ENCODE peak calls at places on chromosomes 16 and 17, in ten cellular contexts. One of them, this sample, is unnamed.

GRCh38 chr17:39193346-39193745 is 4.1 kb downstream of the CACNB1 start:
- DNase-seq in NT2/D1: no peak
- DNase-seq in fibroblast of pulmonary artery: no peak
- DNase-seq in mucosa of descending colon: no peak
- DNase-seq in suprapubic skin: no peak
- DNase-seq in GM12865: no peak
- DNase-seq in omental fat pad: no peak
- DNase-seq in GM04504: no peak
- DNase-seq in tibial artery: no peak
- DNase-seq in activated CD4-positive, CD25-positive, alpha-beta regulatory T cell: no peak
- DNase-seq in this sample: no peak

GRCh38 chr17:46063239-46063638 is 64.2 kb downstream of the STH start:
- DNase-seq in suprapubic skin: no peak
- DNase-seq in NT2/D1: no peak
- DNase-seq in GM12865: no peak
- DNase-seq in activated CD4-positive, CD25-positive, alpha-beta regulatory T cell: no peak
- DNase-seq in omental fat pad: no peak
- DNase-seq in tibial artery: no peak
- DNase-seq in fibroblast of pulmonary artery: peak
- DNase-seq in GM04504: peak
- DNase-seq in mucosa of descending colon: no peak
- DNase-seq in this sample: no peak

GRCh38 chr16:57084257-57084770 is 8.1 kb upstream of the CPNE2 start:
- DNase-seq in omental fat pad: no peak
- DNase-seq in fibroblast of pulmonary artery: peak
- DNase-seq in activated CD4-positive, CD25-positive, alpha-beta regulatory T cell: peak
- DNase-seq in GM12865: peak
- DNase-seq in tibial artery: peak
- DNase-seq in mucosa of descending colon: peak
- DNase-seq in suprapubic skin: peak
- DNase-seq in GM04504: no peak
- DNase-seq in NT2/D1: peak
- DNase-seq in this sample: no peak

GRCh38 chr16:5836979-5837670 is 739.5 kb upstream of the EEF2KMT start:
- DNase-seq in GM12865: no peak
- DNase-seq in fibroblast of pulmonary artery: no peak
- DNase-seq in NT2/D1: no peak
- DNase-seq in tibial artery: no peak
- DNase-seq in omental fat pad: no peak
- DNase-seq in GM04504: no peak
- DNase-seq in mucosa of descending colon: no peak
- DNase-seq in suprapubic skin: no peak
- DNase-seq in activated CD4-positive, CD25-positive, alpha-beta regulatory T cell: no peak
- DNase-seq in this sample: no peak

GRCh38 chr17:75094871-75095399 is 7.2 kb downstream of the SLC16A5 start:
- DNase-seq in GM04504: no peak
- DNase-seq in fibroblast of pulmonary artery: no peak
- DNase-seq in suprapubic skin: no peak
- DNase-seq in omental fat pad: no peak
- DNase-seq in activated CD4-positive, CD25-positive, alpha-beta regulatory T cell: no peak
- DNase-seq in mucosa of descending colon: no peak
- DNase-seq in tibial artery: no peak
- DNase-seq in GM12865: no peak
- DNase-seq in NT2/D1: no peak
- DNase-seq in this sample: no peak

GRCh38 chr16:72425571-72426341 is 253.8 kb upstream of the PMFBP1 start:
- DNase-seq in GM12865: no peak
- DNase-seq in fibroblast of pulmonary artery: no peak
- DNase-seq in suprapubic skin: no peak
- DNase-seq in omental fat pad: no peak
- DNase-seq in tibial artery: no peak
- DNase-seq in activated CD4-positive, CD25-positive, alpha-beta regulatory T cell: no peak
- DNase-seq in mucosa of descending colon: no peak
- DNase-seq in GM04504: no peak
- DNase-seq in NT2/D1: no peak
- DNase-seq in this sample: no peak

GRCh38 chr17:7428557-7428956 is at the start of gene SPEM3:
- DNase-seq in omental fat pad: no peak
- DNase-seq in NT2/D1: no peak
- DNase-seq in tibial artery: no peak
- DNase-seq in fibroblast of pulmonary artery: no peak
- DNase-seq in GM12865: no peak
- DNase-seq in GM04504: no peak
- DNase-seq in activated CD4-positive, CD25-positive, alpha-beta regulatory T cell: no peak
- DNase-seq in suprapubic skin: no peak
- DNase-seq in mucosa of descending colon: no peak
- DNase-seq in this sample: no peak

GRCh38 chr17:74519951-74520553 is 11.2 kb downstream of the CD300LB start:
- DNase-seq in mucosa of descending colon: no peak
- DNase-seq in fibroblast of pulmonary artery: no peak
- DNase-seq in GM12865: peak
- DNase-seq in omental fat pad: no peak
- DNase-seq in suprapubic skin: peak
- DNase-seq in GM04504: no peak
- DNase-seq in tibial artery: peak
- DNase-seq in activated CD4-positive, CD25-positive, alpha-beta regulatory T cell: no peak
- DNase-seq in NT2/D1: no peak
- DNase-seq in this sample: no peak

GRCh38 chr17:21007646-21008045 is 35.2 kb downstream of the USP22 start:
- DNase-seq in omental fat pad: no peak
- DNase-seq in suprapubic skin: no peak
- DNase-seq in tibial artery: no peak
- DNase-seq in GM12865: no peak
- DNase-seq in activated CD4-positive, CD25-positive, alpha-beta regulatory T cell: no peak
- DNase-seq in GM04504: no peak
- DNase-seq in mucosa of descending colon: no peak
- DNase-seq in NT2/D1: no peak
- DNase-seq in fibroblast of pulmonary artery: no peak
- DNase-seq in this sample: no peak

GRCh38 chr16:49022351-49022963 is 259.2 kb downstream of the CBLN1 start:
- DNase-seq in fibroblast of pulmonary artery: no peak
- DNase-seq in activated CD4-positive, CD25-positive, alpha-beta regulatory T cell: no peak
- DNase-seq in GM12865: no peak
- DNase-seq in tibial artery: no peak
- DNase-seq in omental fat pad: no peak
- DNase-seq in suprapubic skin: no peak
- DNase-seq in GM04504: no peak
- DNase-seq in mucosa of descending colon: no peak
- DNase-seq in NT2/D1: no peak
- DNase-seq in this sample: no peak